ENCODE peak calls at places on chromosomes 3 and 15, in four cellular contexts. U, Q, R and H are unnamed samples.

GRCh38 chr15:31442203-31443090 is 115.8 kb downstream of the KLF13 start:
- DNase-seq in U (no peak), Q (no peak), R (no peak), H (no peak)

GRCh38 chr3:133992385-133992784 is 37.3 kb downstream of the SLCO2A1 start:
- DNase-seq in Q (no peak), R (no peak), U (no peak), H (no peak)

GRCh38 chr3:32780735-32781210 is 37.0 kb upstream of the TRIM71 start:
- DNase-seq in R (no peak), U (peak; percentile 8), Q (no peak), H (peak; percentile 77)

GRCh38 chr15:100448481-100448880 is 80.3 kb downstream of the CERS3 start:
- DNase-seq in Q (no peak), R (no peak), U (no peak), H (no peak)

GRCh38 chr3:58170376-58170775 is 40.4 kb downstream of the DNASE1L3 start:
- DNase-seq in U (no peak), Q (no peak), R (no peak), H (no peak)

GRCh38 chr15:80946576-80946975 is 43.0 kb downstream of the MESD start:
- DNase-seq in Q (no peak), R (no peak), U (no peak), H (no peak)

GRCh38 chr15:81049835-81050234 is 49.1 kb downstream of the TLNRD1 start:
- DNase-seq in R (no peak), U (no peak), Q (no peak), H (peak; percentile 51)

GRCh38 chr15:90046846-90047481 is 45.8 kb downstream of the ZNF710 start:
- DNase-seq in R (no peak), Q (no peak), U (no peak), H (peak; percentile 59)

GRCh38 chr3:16182612-16183011 is 8.1 kb downstream of the GALNT15 start:
- DNase-seq in R (no peak), Q (no peak), U (no peak), H (no peak)

GRCh38 chr3:99714146-99714545 is 75.8 kb downstream of the COL8A1 start:
- DNase-seq in Q (no peak), U (no peak), R (no peak), H (no peak)

GRCh38 chr3:180680097-180680430 is 775 bp upstream of the CCDC39 start:
- DNase-seq in R (no peak), Q (peak; percentile 51), U (no peak), H (peak; percentile 35)

GRCh38 chr3:129268396-129268795 is 10.3 kb upstream of the HMCES start:
- DNase-seq in R (no peak), U (no peak), Q (no peak), H (no peak)

GRCh38 chr15:74334127-74334526 is 33.3 kb downstream of the CYP11A1 start:
- DNase-seq in Q (no peak), U (no peak), R (no peak), H (no peak)

GRCh38 chr3:175426805-175427204 is 567.7 kb downstream of the NAALADL2 start:
- DNase-seq in U (no peak), R (no peak), Q (no peak), H (no peak)

GRCh38 chr15:101099183-101099582 is 152.7 kb downstream of the CHSY1 start:
- DNase-seq in Q (no peak), U (no peak), R (no peak), H (no peak)

GRCh38 chr3:25775936-25776335 is 7.3 kb downstream of the NGLY1 start:
- DNase-seq in U (no peak), R (no peak), Q (no peak), H (no peak)